ENCODE peak calls at places on chromosomes 11 and 22, in five cellular contexts. E is Calu3, R is fibroblast of pulmonary artery, G is body of pancreas, K is nephron progenitor cell. Q is an unnamed sample.

GRCh38 chr22:30424471-30425326 is 869 bp upstream of the MTFP1 start:
- DNase-seq in E (peak; percentile 23), R (no peak), G (no peak), K (no peak), Q (peak; percentile 67)

GRCh38 chr11:95985174-95985808 is 61.4 kb upstream of the MTMR2 start:
- DNase-seq in E (no peak), R (peak; percentile 66), G (no peak), K (no peak), Q (peak; percentile 12)

GRCh38 chr22:36879775-36880174 is 19.0 kb downstream of the NCF4 start:
- DNase-seq in E (no peak), R (peak; percentile 24), G (no peak), K (no peak), Q (no peak)

GRCh38 chr22:30445438-30445936 is 19.9 kb downstream of the MTFP1 start:
- DNase-seq in E (no peak), R (no peak), G (no peak), K (no peak), Q (no peak)

GRCh38 chr22:20549232-20549841 is 41.9 kb downstream of the MED15 start:
- DNase-seq in E (no peak), R (peak; percentile 41), G (peak; percentile 34), K (no peak), Q (no peak)

GRCh38 chr11:76690736-76691135 is 20.2 kb upstream of the LRRC32 start:
- DNase-seq in E (no peak), R (peak; percentile 90), G (no peak), K (no peak), Q (peak; percentile 71)

GRCh38 chr11:17739945-17740338 is 5.4 kb downstream of the KCNC1 start:
- DNase-seq in E (no peak), R (no peak), G (peak; percentile 6), K (no peak), Q (no peak)

GRCh38 chr11:80412604-80413003 is 971.8 kb upstream of the TENM4 start:
- DNase-seq in E (no peak), R (no peak), G (no peak), K (no peak), Q (no peak)

GRCh38 chr11:26579683-26580082 is 7.6 kb upstream of the MUC15 start:
- DNase-seq in E (no peak), R (no peak), G (no peak), K (no peak), Q (no peak)

GRCh38 chr11:56611174-56611573 is 3.5 kb downstream of the OR5M1 start:
- DNase-seq in E (no peak), R (no peak), G (no peak), K (no peak), Q (no peak)

GRCh38 chr22:16563555-16564520 is 28.8 kb downstream of the CCT8L2 start:
- DNase-seq in E (no peak), R (no peak), G (no peak), K (no peak), Q (no peak)

GRCh38 chr11:129814244-129814992 is 1.2 kb upstream of the TMEM45B start:
- DNase-seq in E (no peak), R (no peak), G (no peak), K (no peak), Q (no peak)

GRCh38 chr22:31347251-31348008 is 1.3 kb upstream of the PATZ1 start:
- DNase-seq in E (peak; percentile 65), R (peak; percentile 74), G (peak; percentile 67), K (peak; percentile 73), Q (peak; percentile 80)

GRCh38 chr11:13189561-13190435 is 87.8 kb upstream of the BMAL1 start:
- DNase-seq in E (no peak), R (peak; percentile 22), G (no peak), K (no peak), Q (no peak)

GRCh38 chr22:50060441-50061140 is 2.5 kb upstream of the TTLL8 start:
- DNase-seq in E (peak; percentile 37), R (no peak), G (peak; percentile 73), K (no peak), Q (no peak)
- TF ChIP-seq CTCF in E (no peak), R (no peak), G (no peak), K (no peak), Q (no peak)

GRCh38 chr22:26417406-26417805 is 11.7 kb upstream of the ASPHD2 start:
- DNase-seq in E (no peak), R (no peak), G (no peak), K (no peak), Q (no peak)

GRCh38 chr22:26414347-26414746 is 14.7 kb upstream of the ASPHD2 start:
- DNase-seq in E (no peak), R (no peak), G (no peak), K (no peak), Q (no peak)

GRCh38 chr22:26416670-26417270 is 12.3 kb upstream of the ASPHD2 start:
- DNase-seq in E (peak; percentile 17), R (peak; percentile 73), G (no peak), K (no peak), Q (peak; percentile 78)

GRCh38 chr22:26418620-26419019 is 10.4 kb upstream of the ASPHD2 start:
- DNase-seq in E (no peak), R (no peak), G (no peak), K (no peak), Q (no peak)

DNA sequence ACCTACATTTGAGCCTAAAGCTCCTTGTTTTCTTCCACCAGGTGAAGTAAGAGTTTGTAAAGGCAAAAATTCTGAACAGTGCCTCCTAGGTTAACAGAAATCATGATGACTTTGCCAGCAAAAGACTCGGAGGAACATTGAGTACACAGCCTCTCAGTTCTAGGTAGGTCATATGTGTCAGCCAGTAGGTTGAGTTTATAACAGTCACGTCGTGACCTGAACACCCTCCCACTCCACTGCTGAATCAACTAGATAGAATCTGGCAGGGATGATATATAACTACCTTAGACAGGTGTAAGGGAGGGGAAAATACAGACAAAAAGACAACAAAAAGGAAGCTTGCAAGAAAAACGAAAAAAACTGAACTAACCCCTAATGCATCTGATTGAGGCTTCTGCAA is 12.8 kb upstream of the ASPHD2 start:
- DNase-seq in E (no peak), R (no peak), G (no peak), K (no peak), Q (no peak)
- TF ChIP-seq CTCF in E (no peak), R (no peak), G (no peak), K (no peak), Q (no peak)

DNA sequence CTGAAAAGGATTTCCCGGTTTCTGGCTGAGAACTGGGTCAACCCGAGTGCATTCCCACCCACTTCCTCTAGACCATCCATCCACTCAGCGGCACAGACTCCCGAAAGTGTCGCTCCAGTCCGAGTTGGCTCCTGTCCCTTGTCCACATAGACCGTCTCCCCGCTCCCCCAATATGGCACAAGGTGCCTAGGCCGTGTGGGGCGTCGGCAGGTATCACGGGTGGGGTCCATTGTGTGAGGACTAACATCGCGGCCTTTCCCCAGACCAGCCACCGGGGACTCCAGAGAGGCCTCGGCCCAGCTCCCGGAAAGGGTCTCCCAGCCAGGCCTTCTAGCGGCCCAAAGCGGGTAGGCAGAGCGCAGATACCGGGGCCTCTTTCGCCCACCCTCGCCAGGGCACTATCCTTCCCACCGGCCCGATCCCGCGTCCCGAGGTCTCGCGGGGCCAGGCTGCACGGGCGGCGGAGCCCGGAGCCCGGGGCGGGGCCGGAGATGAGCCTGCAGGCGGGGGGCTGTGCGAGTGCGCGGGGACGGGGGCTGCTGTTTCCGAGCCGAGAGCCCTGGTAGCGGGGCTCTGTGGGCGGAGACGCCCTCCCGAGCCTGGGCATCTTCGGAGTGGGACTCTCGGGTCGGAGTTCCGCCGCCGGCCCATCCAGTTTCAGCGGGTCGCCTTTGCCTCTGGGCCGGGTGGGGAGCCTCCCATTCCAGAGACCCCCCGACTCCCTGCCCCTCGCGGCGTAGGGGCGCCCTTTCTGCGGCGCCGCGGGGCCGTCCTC is 21.1 kb downstream of the SERPINH1 start:
- DNase-seq in E (peak; percentile 57), R (peak; percentile 61), G (peak; percentile 75), K (peak; percentile 80), Q (no peak)
- TF ChIP-seq CTCF in E (no peak), R (peak; percentile 29), G (peak; percentile 7), K (peak; percentile 40), Q (peak; percentile 8)

GRCh38 chr22:21860640-21861039 is 6.8 kb downstream of the MAPK1 start:
- DNase-seq in E (no peak), R (no peak), G (no peak), K (no peak), Q (no peak)

GRCh38 chr22:21861856-21862255 is 5.6 kb downstream of the MAPK1 start:
- DNase-seq in E (no peak), R (no peak), G (no peak), K (no peak), Q (peak; percentile 4)

GRCh38 chr22:21858025-21858764 is 9.2 kb downstream of the MAPK1 start:
- DNase-seq in E (no peak), R (no peak), G (no peak), K (no peak), Q (no peak)

GRCh38 chr22:21862386-21863242 is 4.8 kb downstream of the MAPK1 start:
- DNase-seq in E (no peak), R (no peak), G (no peak), K (no peak), Q (no peak)

GRCh38 chr22:21861290-21861848 is 6.1 kb downstream of the MAPK1 start:
- DNase-seq in E (no peak), R (no peak), G (no peak), K (no peak), Q (peak; percentile 15)
- TF ChIP-seq CTCF in E (no peak), R (no peak), G (no peak), K (no peak), Q (no peak)

DNA sequence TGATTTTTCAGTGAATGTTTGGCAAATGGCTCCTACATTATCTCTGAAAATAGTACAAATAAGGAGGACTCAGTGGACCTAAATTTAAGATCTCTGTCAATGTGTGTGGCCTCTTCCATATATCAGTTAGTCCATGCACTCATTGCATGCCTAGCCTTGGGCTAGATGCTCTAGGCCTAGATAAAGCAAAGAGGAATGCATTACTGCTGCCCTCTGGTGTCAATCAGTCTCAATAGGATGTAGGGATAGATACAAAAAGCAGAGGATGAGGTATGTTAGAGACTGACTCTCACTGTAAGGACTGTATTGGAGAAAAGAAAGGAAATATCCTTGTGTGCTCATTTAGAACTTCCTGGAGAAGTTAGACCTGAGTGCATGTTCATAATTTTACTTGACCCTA is 42.0 kb downstream of the MS4A2 start:
- DNase-seq in E (peak; percentile 59), R (peak; percentile 3), G (peak; percentile 22), K (peak; percentile 18), Q (peak; percentile 40)
- TF ChIP-seq CTCF in E (peak; percentile 50), R (no peak), G (peak; percentile 29), K (peak; percentile 46), Q (peak; percentile 41)

DNA sequence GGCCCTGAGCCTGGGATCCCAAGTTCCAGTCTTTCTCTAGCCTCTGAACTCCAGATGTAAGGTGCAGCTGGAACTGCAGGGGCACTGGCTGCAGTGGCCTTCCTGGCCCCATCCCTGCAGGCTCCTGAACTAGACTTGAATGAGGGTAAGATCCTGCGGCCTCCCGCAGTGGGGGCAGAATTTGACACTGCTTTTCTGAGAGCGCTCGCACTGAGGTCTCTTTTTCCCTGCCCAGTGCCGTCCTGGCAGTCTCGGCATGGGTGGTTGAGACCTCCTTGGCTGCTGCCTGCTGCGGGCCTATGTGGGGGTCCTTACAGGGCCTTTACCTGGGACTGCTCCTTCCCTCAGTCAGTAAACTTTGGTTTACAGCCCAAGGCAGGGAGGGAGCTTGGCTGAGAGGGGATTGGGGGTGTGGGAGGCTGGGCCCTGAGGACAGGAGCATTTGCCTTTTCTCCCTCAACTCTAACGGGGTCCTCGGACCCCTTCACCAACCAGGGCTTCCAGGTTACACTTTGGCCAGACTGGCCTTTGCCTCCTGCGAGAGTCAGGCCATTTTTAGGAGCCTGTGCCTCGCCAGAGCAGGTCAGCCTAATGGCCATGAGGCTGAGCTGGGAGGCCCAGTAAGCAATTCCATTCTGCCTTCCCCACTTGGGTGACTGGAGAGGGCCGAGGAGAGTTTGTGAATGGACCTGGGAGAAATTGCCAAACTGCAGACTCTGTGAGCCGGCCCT is 35.4 kb downstream of the FAM83F start:
- DNase-seq in E (no peak), R (no peak), G (no peak), K (no peak), Q (no peak)
- TF ChIP-seq CTCF in E (no peak), R (no peak), G (no peak), K (no peak), Q (no peak)